ENCODE peak calls at places on chromosomes 13 and 19, in ten cellular contexts. One of them, this sample, is unnamed.

GRCh38 chr19:42200116-42200740 is 17.2 kb downstream of the DEDD2 start:
- DNase-seq in fibroblast of pulmonary artery: no peak
- DNase-seq in GOT3: no peak
- DNase-seq in left ventricle myocardium superior: no peak
- DNase-seq in NCI-H1092: no peak
- DNase-seq in effector memory CD8-positive, alpha-beta T cell: no peak
- DNase-seq in astrocyte of the spinal cord: no peak
- DNase-seq in psoas muscle: no peak
- DNase-seq in AG09319: no peak
- DNase-seq in Peyer's patch: no peak
- DNase-seq in this sample: no peak

GRCh38 chr13:94312511-94313191 is 166.8 kb downstream of the DCT start:
- DNase-seq in fibroblast of pulmonary artery: no peak
- DNase-seq in GOT3: no peak
- DNase-seq in left ventricle myocardium superior: no peak
- DNase-seq in NCI-H1092: peak
- DNase-seq in effector memory CD8-positive, alpha-beta T cell: peak
- DNase-seq in astrocyte of the spinal cord: no peak
- DNase-seq in psoas muscle: no peak
- DNase-seq in AG09319: no peak
- DNase-seq in Peyer's patch: no peak
- DNase-seq in this sample: peak

GRCh38 chr13:51626749-51627148 is 42.5 kb downstream of the WDFY2 start:
- DNase-seq in fibroblast of pulmonary artery: no peak
- DNase-seq in GOT3: no peak
- DNase-seq in left ventricle myocardium superior: peak
- DNase-seq in NCI-H1092: no peak
- DNase-seq in effector memory CD8-positive, alpha-beta T cell: no peak
- DNase-seq in astrocyte of the spinal cord: no peak
- DNase-seq in psoas muscle: no peak
- DNase-seq in AG09319: no peak
- DNase-seq in Peyer's patch: no peak
- DNase-seq in this sample: no peak

GRCh38 chr13:76004411-76004810 is 368.3 kb downstream of the LMO7 start:
- DNase-seq in fibroblast of pulmonary artery: peak
- DNase-seq in GOT3: no peak
- DNase-seq in left ventricle myocardium superior: no peak
- DNase-seq in NCI-H1092: no peak
- DNase-seq in effector memory CD8-positive, alpha-beta T cell: no peak
- DNase-seq in astrocyte of the spinal cord: no peak
- DNase-seq in psoas muscle: no peak
- DNase-seq in AG09319: no peak
- DNase-seq in Peyer's patch: no peak
- DNase-seq in this sample: no peak

GRCh38 chr19:38639679-38640078 is 7.8 kb upstream of the ACTN4 start:
- DNase-seq in fibroblast of pulmonary artery: no peak
- DNase-seq in GOT3: no peak
- DNase-seq in left ventricle myocardium superior: no peak
- DNase-seq in NCI-H1092: no peak
- DNase-seq in effector memory CD8-positive, alpha-beta T cell: no peak
- DNase-seq in astrocyte of the spinal cord: no peak
- DNase-seq in psoas muscle: no peak
- DNase-seq in AG09319: no peak
- DNase-seq in Peyer's patch: no peak
- DNase-seq in this sample: no peak

GRCh38 chr19:58279925-58280316 is 1.2 kb downstream of the ZNF8 start:
- DNase-seq in fibroblast of pulmonary artery: no peak
- DNase-seq in GOT3: no peak
- DNase-seq in left ventricle myocardium superior: no peak
- DNase-seq in NCI-H1092: no peak
- DNase-seq in effector memory CD8-positive, alpha-beta T cell: no peak
- DNase-seq in astrocyte of the spinal cord: no peak
- DNase-seq in psoas muscle: no peak
- DNase-seq in AG09319: no peak
- DNase-seq in Peyer's patch: no peak
- DNase-seq in this sample: no peak

GRCh38 chr13:27171244-27171829 is at the start of gene USP12:
- DNase-seq in fibroblast of pulmonary artery: no peak
- DNase-seq in GOT3: no peak
- DNase-seq in left ventricle myocardium superior: peak
- DNase-seq in NCI-H1092: peak
- DNase-seq in effector memory CD8-positive, alpha-beta T cell: peak
- DNase-seq in astrocyte of the spinal cord: no peak
- DNase-seq in psoas muscle: no peak
- DNase-seq in AG09319: no peak
- DNase-seq in Peyer's patch: no peak
- DNase-seq in this sample: peak

GRCh38 chr19:13103961-13104847 is 1.5 kb upstream of the LYL1 start:
- DNase-seq in fibroblast of pulmonary artery: no peak
- DNase-seq in GOT3: no peak
- DNase-seq in left ventricle myocardium superior: peak
- DNase-seq in NCI-H1092: no peak
- DNase-seq in effector memory CD8-positive, alpha-beta T cell: peak
- DNase-seq in astrocyte of the spinal cord: no peak
- DNase-seq in psoas muscle: peak
- DNase-seq in AG09319: no peak
- DNase-seq in Peyer's patch: peak
- DNase-seq in this sample: peak

GRCh38 chr19:14363203-14364097 is 17.8 kb upstream of the ADGRE5 start:
- DNase-seq in fibroblast of pulmonary artery: peak
- DNase-seq in GOT3: no peak
- DNase-seq in left ventricle myocardium superior: peak
- DNase-seq in NCI-H1092: no peak
- DNase-seq in effector memory CD8-positive, alpha-beta T cell: peak
- DNase-seq in astrocyte of the spinal cord: peak
- DNase-seq in psoas muscle: peak
- DNase-seq in AG09319: no peak
- DNase-seq in Peyer's patch: peak
- DNase-seq in this sample: no peak

GRCh38 chr19:49400034-49400433 is 12.0 kb downstream of the KASH5 start:
- DNase-seq in fibroblast of pulmonary artery: no peak
- DNase-seq in GOT3: no peak
- DNase-seq in left ventricle myocardium superior: no peak
- DNase-seq in NCI-H1092: no peak
- DNase-seq in effector memory CD8-positive, alpha-beta T cell: no peak
- DNase-seq in astrocyte of the spinal cord: no peak
- DNase-seq in psoas muscle: no peak
- DNase-seq in AG09319: no peak
- DNase-seq in Peyer's patch: no peak
- DNase-seq in this sample: no peak

GRCh38 chr19:862529-863304 is 3.3 kb downstream of the CFD start:
- DNase-seq in fibroblast of pulmonary artery: peak
- DNase-seq in GOT3: no peak
- DNase-seq in left ventricle myocardium superior: peak
- DNase-seq in NCI-H1092: no peak
- DNase-seq in effector memory CD8-positive, alpha-beta T cell: peak
- DNase-seq in astrocyte of the spinal cord: peak
- DNase-seq in psoas muscle: peak
- DNase-seq in AG09319: no peak
- DNase-seq in Peyer's patch: peak
- DNase-seq in this sample: peak

GRCh38 chr13:94599877-94600276 is 1.8 kb upstream of the GPR180 start:
- DNase-seq in fibroblast of pulmonary artery: no peak
- DNase-seq in GOT3: no peak
- DNase-seq in left ventricle myocardium superior: no peak
- DNase-seq in NCI-H1092: no peak
- DNase-seq in effector memory CD8-positive, alpha-beta T cell: no peak
- DNase-seq in astrocyte of the spinal cord: no peak
- DNase-seq in psoas muscle: no peak
- DNase-seq in AG09319: no peak
- DNase-seq in Peyer's patch: no peak
- DNase-seq in this sample: no peak

GRCh38 chr19:54162241-54162805 is 2.8 kb upstream of the LENG1 start:
- DNase-seq in fibroblast of pulmonary artery: peak
- DNase-seq in GOT3: peak
- DNase-seq in left ventricle myocardium superior: peak
- DNase-seq in NCI-H1092: no peak
- DNase-seq in effector memory CD8-positive, alpha-beta T cell: peak
- DNase-seq in astrocyte of the spinal cord: peak
- DNase-seq in psoas muscle: peak
- DNase-seq in AG09319: no peak
- DNase-seq in Peyer's patch: peak
- DNase-seq in this sample: peak

GRCh38 chr19:9917322-9917721 is 19.0 kb downstream of the OLFM2 start:
- DNase-seq in fibroblast of pulmonary artery: peak
- DNase-seq in GOT3: no peak
- DNase-seq in left ventricle myocardium superior: no peak
- DNase-seq in NCI-H1092: no peak
- DNase-seq in effector memory CD8-positive, alpha-beta T cell: no peak
- DNase-seq in astrocyte of the spinal cord: peak
- DNase-seq in psoas muscle: no peak
- DNase-seq in AG09319: no peak
- DNase-seq in Peyer's patch: no peak
- DNase-seq in this sample: peak

GRCh38 chr19:17522988-17523872 is 11.8 kb downstream of the PGLS start:
- DNase-seq in fibroblast of pulmonary artery: no peak
- DNase-seq in GOT3: no peak
- DNase-seq in left ventricle myocardium superior: peak
- DNase-seq in NCI-H1092: no peak
- DNase-seq in effector memory CD8-positive, alpha-beta T cell: peak
- DNase-seq in astrocyte of the spinal cord: no peak
- DNase-seq in psoas muscle: peak
- DNase-seq in AG09319: no peak
- DNase-seq in Peyer's patch: no peak
- DNase-seq in this sample: peak

GRCh38 chr13:92677571-92677970 is 549.0 kb upstream of the GPC6 start:
- DNase-seq in fibroblast of pulmonary artery: no peak
- DNase-seq in GOT3: no peak
- DNase-seq in left ventricle myocardium superior: peak
- DNase-seq in NCI-H1092: no peak
- DNase-seq in effector memory CD8-positive, alpha-beta T cell: no peak
- DNase-seq in astrocyte of the spinal cord: no peak
- DNase-seq in psoas muscle: no peak
- DNase-seq in AG09319: no peak
- DNase-seq in Peyer's patch: no peak
- DNase-seq in this sample: no peak

GRCh38 chr19:4386038-4386782 is 14.1 kb downstream of the SH3GL1 start:
- DNase-seq in fibroblast of pulmonary artery: no peak
- DNase-seq in GOT3: no peak
- DNase-seq in left ventricle myocardium superior: no peak
- DNase-seq in NCI-H1092: no peak
- DNase-seq in effector memory CD8-positive, alpha-beta T cell: no peak
- DNase-seq in astrocyte of the spinal cord: peak
- DNase-seq in psoas muscle: peak
- DNase-seq in AG09319: no peak
- DNase-seq in Peyer's patch: no peak
- DNase-seq in this sample: peak

GRCh38 chr13:36418022-36418805 is 14.1 kb upstream of the CCNA1 start:
- DNase-seq in fibroblast of pulmonary artery: peak
- DNase-seq in GOT3: no peak
- DNase-seq in left ventricle myocardium superior: no peak
- DNase-seq in NCI-H1092: no peak
- DNase-seq in effector memory CD8-positive, alpha-beta T cell: no peak
- DNase-seq in astrocyte of the spinal cord: peak
- DNase-seq in psoas muscle: no peak
- DNase-seq in AG09319: no peak
- DNase-seq in Peyer's patch: no peak
- DNase-seq in this sample: peak